ENCODE peak calls at places on chromosomes 11 and 22, in six cellular contexts. B is stimulated activated CD4-positive, alpha-beta T cell treated with anti-CD3 and anti-CD28 coated beads, Interleukin-4, amount 100 ng/mL, for 48 hours; L is HTR-8/SVneo; Q is neural crest cell; Z is heart left ventricle; Y is activated T-cell treated with anti-CD3 and anti-CD28 coated beads for 24 hours. C is an unnamed sample.

GRCh38 chr22:39255449-39256185 is 10.8 kb upstream of the PDGFB start:
- DNase-seq in Y (no peak), L (no peak), Q (no peak), Z (no peak), B (no peak), C (no peak)

GRCh38 chr11:3666023-3666530 is 5.1 kb downstream of the CHRNA10 start:
- DNase-seq in L (no peak), B (no peak), Q (no peak), Z (no peak), Y (no peak), C (no peak)

GRCh38 chr11:66317322-66317765 is 500 bp upstream of the CD248 start:
- DNase-seq in Y (peak; percentile 34), B (no peak), Q (no peak), L (no peak), Z (no peak), C (peak; percentile 70)

GRCh38 chr22:38948181-38948940 is 9.0 kb upstream of the APOBEC3A start:
- DNase-seq in L (no peak), Z (no peak), Q (no peak), Y (no peak), B (no peak), C (no peak)

GRCh38 chr11:133718238-133718637 is 127.1 kb downstream of the SPATA19 start:
- DNase-seq in Z (no peak), B (no peak), L (no peak), Q (no peak), Y (no peak), C (no peak)

GRCh38 chr11:123776160-123776559 is 21.8 kb upstream of the OR6X1 start:
- DNase-seq in L (no peak), Z (no peak), Q (no peak), B (no peak), Y (no peak), C (no peak)

GRCh38 chr11:64040684-64041267 is 5.0 kb downstream of the FLRT1 start:
- DNase-seq in Q (no peak), L (no peak), B (no peak), Z (no peak), Y (no peak), C (no peak)

GRCh38 chr11:76415073-76415472 is 29.7 kb upstream of the EMSY start:
- DNase-seq in Z (no peak), Q (no peak), L (no peak), Y (no peak), B (no peak), C (no peak)

GRCh38 chr11:28738549-28738948 is 630.4 kb downstream of the METTL15 start:
- DNase-seq in Y (no peak), Z (no peak), B (no peak), Q (no peak), L (no peak), C (no peak)